ENCODE peak calls at places on chromosome 16, in five cellular contexts. I is bronchial epithelial cell, S is lung, P is HFF-Myc, K is lower leg skin. H is an unnamed sample.

GRCh38 chr16:4517812-4518211 is 20.8 kb downstream of the CDIP1 start:
- DNase-seq in I (no peak), S (no peak), P (no peak), K (no peak), H (peak; percentile 38)

GRCh38 chr16:6008656-6009055 is 911.1 kb upstream of the EEF2KMT start:
- DNase-seq in I (no peak), S (no peak), P (no peak), K (no peak), H (no peak)

GRCh38 chr16:89337965-89338364 is 120.5 kb downstream of the ZNF778 start:
- DNase-seq in I (no peak), S (no peak), P (no peak), K (no peak), H (no peak)

GRCh38 chr16:30893082-30893743 is 664 bp downstream of the BCL7C start:
- DNase-seq in I (no peak), S (no peak), P (no peak), K (no peak), H (no peak)

GRCh38 chr16:58280846-58281301 is 14.0 kb downstream of the PRSS54 start:
- DNase-seq in I (peak; percentile 81), S (no peak), P (no peak), K (no peak), H (no peak)

GRCh38 chr16:77896357-77896972 is 108.1 kb downstream of the VAT1L start:
- DNase-seq in I (no peak), S (no peak), P (no peak), K (peak; percentile 32), H (no peak)

GRCh38 chr16:11268921-11269375 is at the start of gene TNP2:
- DNase-seq in I (no peak), S (no peak), P (no peak), K (no peak), H (no peak)

GRCh38 chr16:86171329-86171728 is 272.4 kb downstream of the IRF8 start:
- DNase-seq in I (no peak), S (no peak), P (no peak), K (no peak), H (peak; percentile 71)

GRCh38 chr16:11327277-11328171 is 17.7 kb upstream of the RMI2 start:
- DNase-seq in I (no peak), S (no peak), P (no peak), K (no peak), H (no peak)

GRCh38 chr16:24610421-24610765 is 71.0 kb downstream of the RBBP6 start:
- DNase-seq in I (peak; percentile 12), S (no peak), P (no peak), K (peak; percentile 86), H (peak; percentile 27)

DNA sequence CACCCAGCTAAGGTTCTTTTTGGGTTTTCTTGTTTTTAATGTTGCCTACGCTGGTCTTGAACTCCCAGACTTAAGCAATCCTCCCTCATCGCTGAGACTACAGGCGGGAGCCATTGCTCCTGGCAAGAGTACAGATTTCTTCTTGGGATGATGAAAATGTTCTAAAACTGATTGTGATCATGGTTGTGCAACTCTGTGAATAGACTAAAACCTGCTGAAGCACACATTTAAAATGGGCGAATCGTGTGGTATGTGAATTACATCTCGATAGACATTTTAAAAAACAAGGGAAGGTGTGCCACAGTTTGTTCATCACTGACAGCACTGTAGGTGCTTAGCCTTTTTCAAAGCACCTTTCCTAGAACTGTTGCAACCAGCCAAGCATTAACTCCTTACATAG is 48.8 kb upstream of the CDH3 start:
- DNase-seq in I (no peak), S (no peak), P (no peak), K (no peak), H (no peak)
- TF ChIP-seq CTCF in I (no peak), S (no peak), P (no peak), K (no peak), H (no peak)

GRCh38 chr16:1985466-1986150 is 1.6 kb downstream of the GFER start:
- DNase-seq in I (no peak), S (no peak), P (no peak), K (no peak), H (no peak)
- H3K4me3 ChIP-seq in I (no peak overlapping the region), S (no peak overlapping the region), P (peak overlapping the region; percentile 70), K (no peak overlapping the region), H (no peak overlapping the region)

GRCh38 chr16:401468-402348 is at the start of gene DECR2:
- DNase-seq in I (peak; percentile 67), S (peak; percentile 97), P (peak; percentile 46), K (peak; percentile 99), H (peak; percentile 81)
- TF ChIP-seq CTCF in I (peak; percentile 73), S (peak; percentile 36), P (peak; percentile 25), K (no peak), H (no peak)

GRCh38 chr16:50718061-50718760 is 23.7 kb upstream of the CYLD start:
- DNase-seq in I (no peak), S (no peak), P (no peak), K (no peak), H (peak; percentile 70)
- H3K4me3 ChIP-seq in I (no peak overlapping the region), S (no peak overlapping the region), P (no peak overlapping the region), K (no peak overlapping the region), H (no peak overlapping the region)

GRCh38 chr16:81495321-81496234 is 51.0 kb downstream of the CMIP start:
- DNase-seq in I (no peak), S (no peak), P (no peak), K (peak; percentile 93), H (no peak)
- TF ChIP-seq CTCF in I (no peak), S (no peak), P (no peak), K (no peak), H (no peak)

GRCh38 chr16:80004113-80004512 is 403.6 kb upstream of the MAF start:
- DNase-seq in I (no peak), S (no peak), P (no peak), K (no peak), H (no peak)

GRCh38 chr16:80007216-80007615 is 406.7 kb upstream of the MAF start:
- DNase-seq in I (no peak), S (no peak), P (no peak), K (no peak), H (no peak)

GRCh38 chr16:80008857-80009256 is 408.3 kb upstream of the MAF start:
- DNase-seq in I (no peak), S (no peak), P (no peak), K (no peak), H (no peak)

GRCh38 chr16:80009971-80010659 is 409.6 kb upstream of the MAF start:
- DNase-seq in I (no peak), S (no peak), P (no peak), K (no peak), H (no peak)

DNA sequence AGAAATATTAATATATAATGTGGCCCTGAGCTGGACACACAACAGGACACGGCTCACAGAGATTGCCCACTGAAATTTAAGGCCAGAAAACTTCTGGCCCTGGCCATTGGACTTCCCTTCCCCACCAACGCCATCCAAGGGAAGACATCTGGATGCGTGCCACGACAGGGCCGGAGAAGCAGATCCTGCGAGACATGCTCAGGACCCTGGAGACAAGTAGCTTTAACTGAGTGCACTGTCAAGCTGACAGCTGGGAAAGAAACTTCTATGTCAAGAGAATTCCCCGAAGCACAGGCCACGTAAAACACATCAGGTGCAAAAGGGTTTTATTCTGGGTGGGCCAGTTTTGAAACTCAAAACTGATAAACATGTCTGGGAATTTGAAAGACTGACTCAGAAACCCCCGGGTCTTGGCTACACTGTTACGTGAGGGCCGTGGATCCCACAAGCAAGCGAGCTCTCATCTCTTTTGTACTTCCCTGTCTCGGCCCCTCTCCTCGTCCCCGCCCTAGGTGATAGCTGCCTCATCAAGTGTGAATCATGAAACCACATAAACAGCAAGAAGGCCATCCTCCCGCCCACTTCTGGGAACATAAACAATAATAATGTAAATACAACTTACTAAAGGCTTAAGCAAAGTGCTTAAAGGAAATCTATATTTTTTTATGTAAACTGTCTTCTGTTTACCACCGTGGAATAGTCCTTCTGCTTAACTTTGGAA is 405.8 kb upstream of the MAF start:
- DNase-seq in I (peak; percentile 95), S (no peak), P (no peak), K (no peak), H (peak; percentile 35)
- H3K4me3 ChIP-seq in I (no peak overlapping the region), S (no peak overlapping the region), P (no peak overlapping the region), K (no peak overlapping the region), H (no peak overlapping the region)

DNA sequence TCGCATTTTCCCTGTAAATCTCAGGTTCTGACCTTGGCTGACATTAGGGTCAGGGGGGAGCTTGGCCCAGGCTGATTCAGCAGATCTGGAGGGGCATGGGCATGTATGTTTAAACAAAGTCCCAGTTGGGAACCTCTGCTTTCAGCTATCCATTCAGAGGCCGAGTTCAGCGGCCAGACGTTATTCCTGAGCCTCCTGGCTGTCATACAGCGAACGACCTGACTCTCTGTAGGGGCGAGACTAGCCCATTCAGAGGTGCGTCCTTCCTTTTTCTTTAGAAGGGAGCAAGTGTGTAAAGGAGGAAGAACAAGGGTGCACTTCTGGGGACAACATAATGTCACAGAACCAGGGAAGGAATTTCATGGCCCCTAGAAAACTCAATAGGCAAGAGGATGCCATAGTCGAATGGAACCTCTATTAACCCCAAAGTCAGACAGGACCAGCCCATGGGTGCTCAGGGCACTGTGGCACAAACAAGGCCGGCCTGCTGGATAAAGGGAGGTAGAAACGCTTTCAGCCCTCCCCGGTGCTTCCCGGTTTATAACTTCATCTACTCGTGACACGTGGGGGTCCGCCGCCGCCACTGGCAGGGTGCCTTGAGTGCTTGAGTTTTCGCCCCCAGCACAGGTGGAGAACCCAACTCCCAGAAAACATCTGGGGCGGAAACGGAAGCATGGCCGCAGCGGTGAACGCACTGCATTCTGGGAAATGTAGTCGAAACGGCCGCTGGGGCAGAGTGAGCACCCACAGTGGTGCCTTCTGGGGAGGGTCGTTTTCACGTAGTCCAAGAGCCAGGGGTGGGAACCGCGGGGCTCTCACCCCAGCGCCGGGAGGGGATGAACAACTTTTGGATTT is 33.2 kb upstream of the PLCG2 start:
- DNase-seq in I (peak; percentile 31), S (peak; percentile 81), P (no peak), K (peak; percentile 93), H (peak; percentile 41)
- TF ChIP-seq CTCF in I (no peak), S (no peak), P (no peak), K (no peak), H (no peak)